ENCODE peak calls at places on chromosomes 11 and 22, in five cellular contexts. D is thoracic aorta, A is neuronal stem cell, Q is uterus, R is body of pancreas. B is an unnamed sample.

GRCh38 chr11:65429724-65430405 is 7.3 kb downstream of the NEAT1 start:
- DNase-seq in D (no peak), A (no peak), Q (peak), R (peak), B (no peak)

GRCh38 chr22:23178512-23179254 is 1.6 kb upstream of the BCR start:
- DNase-seq in D (no peak), A (no peak), Q (peak), R (peak), B (no peak)

GRCh38 chr11:995058-995751 is 41.3 kb downstream of the MUC6 start:
- DNase-seq in D (no peak), A (no peak), Q (no peak), R (no peak), B (no peak)

GRCh38 chr11:67126986-67127385 is 7.9 kb downstream of the KDM2A start:
- DNase-seq in D (no peak), A (no peak), Q (no peak), R (no peak), B (no peak)

GRCh38 chr22:24145446-24146189 is 35.7 kb upstream of the SUSD2 start:
- DNase-seq in D (no peak), A (no peak), Q (peak), R (no peak), B (no peak)

GRCh38 chr11:72684236-72684912 is 10.2 kb upstream of the PDE2A start:
- DNase-seq in D (peak), A (no peak), Q (peak), R (peak), B (no peak)

GRCh38 chr11:58507355-58507754 is 550 bp downstream of the OR5B21 start:
- DNase-seq in D (no peak), A (no peak), Q (no peak), R (no peak), B (no peak)

GRCh38 chr11:128825050-128825806 is 41.9 kb downstream of the KCNJ1 start:
- DNase-seq in D (no peak), A (no peak), Q (no peak), R (no peak), B (no peak)

GRCh38 chr22:37911697-37912096 is 5.6 kb downstream of the MICALL1 start:
- DNase-seq in D (no peak), A (no peak), Q (no peak), R (no peak), B (no peak)

GRCh38 chr11:134759314-134759713 is 347.3 kb upstream of the B3GAT1 start:
- DNase-seq in D (no peak), A (no peak), Q (no peak), R (no peak), B (no peak)

GRCh38 chr22:42450862-42451261 is 18.7 kb upstream of the NFAM1 start:
- DNase-seq in D (no peak), A (no peak), Q (no peak), R (no peak), B (no peak)

GRCh38 chr11:86798988-86799387 is 1.4 kb upstream of the PRSS23 start:
- DNase-seq in D (no peak), A (no peak), Q (peak), R (no peak), B (no peak)

GRCh38 chr11:2743427-2744110 is 43.8 kb upstream of the KCNQ1OT1 start:
- DNase-seq in D (no peak), A (no peak), Q (peak), R (no peak), B (no peak)

GRCh38 chr11:10866893-10867331 is 9.1 kb upstream of the ZBED5 start:
- DNase-seq in D (no peak), A (no peak), Q (no peak), R (no peak), B (no peak)

GRCh38 chr11:45463541-45463940 is 177.4 kb upstream of the SYT13 start:
- DNase-seq in D (no peak), A (no peak), Q (no peak), R (no peak), B (no peak)

GRCh38 chr22:29907753-29908515 is 25.0 kb downstream of the MTMR3 start:
- DNase-seq in D (peak), A (no peak), Q (peak), R (peak), B (no peak)

GRCh38 chr11:57391546-57391945 is 1.1 kb upstream of the PRG2 start:
- DNase-seq in D (no peak), A (no peak), Q (no peak), R (no peak), B (no peak)

GRCh38 chr11:97772696-97773095 is 1248.1 kb upstream of the CNTN5 start:
- DNase-seq in D (no peak), A (no peak), Q (no peak), R (no peak), B (no peak)

GRCh38 chr11:70118642-70119041 is 40.5 kb downstream of the ANO1 start:
- DNase-seq in D (no peak), A (no peak), Q (no peak), R (no peak), B (no peak)

GRCh38 chr11:78557236-78557635 is 17.4 kb downstream of the NARS2 start:
- DNase-seq in D (no peak), A (no peak), Q (no peak), R (no peak), B (no peak)

GRCh38 chr22:48796295-48797015 is 1031.2 kb downstream of the BRD1 start:
- DNase-seq in D (no peak), A (no peak), Q (no peak), R (no peak), B (peak)

GRCh38 chr11:6992457-6993431 is 27.4 kb downstream of the ZNF214 start:
- DNase-seq in D (no peak), A (no peak), Q (no peak), R (no peak), B (no peak)

GRCh38 chr22:46622081-46622521 is 1.9 kb downstream of the GRAMD4 start:
- DNase-seq in D (no peak), A (no peak), Q (no peak), R (no peak), B (no peak)

GRCh38 chr22:40511604-40512003 is 124.9 kb downstream of the MRTFA start:
- DNase-seq in D (no peak), A (no peak), Q (no peak), R (peak), B (no peak)

GRCh38 chr11:81804858-81805257 is 928.8 kb downstream of the FAM181B start:
- DNase-seq in D (no peak), A (no peak), Q (no peak), R (no peak), B (no peak)

GRCh38 chr11:92969634-92970347 is at the start of gene MTNR1B:
- DNase-seq in D (no peak), A (peak), Q (no peak), R (no peak), B (no peak)

GRCh38 chr11:69654660-69655478 is 13.9 kb downstream of the CCND1 start:
- DNase-seq in D (no peak), A (no peak), Q (no peak), R (no peak), B (no peak)

GRCh38 chr11:118111744-118112035 is 24.9 kb upstream of the SMIM35 start:
- DNase-seq in D (no peak), A (no peak), Q (no peak), R (no peak), B (no peak)

GRCh38 chr11:8262552-8263108 is 1.0 kb downstream of the LMO1 start:
- DNase-seq in D (no peak), A (peak), Q (peak), R (peak), B (no peak)

GRCh38 chr22:42887114-42887513 is 30.0 kb upstream of the ARFGAP3 start:
- DNase-seq in D (no peak), A (no peak), Q (no peak), R (no peak), B (no peak)

GRCh38 chr11:92101845-92102244 is 122.8 kb upstream of the FAT3 start:
- DNase-seq in D (no peak), A (no peak), Q (no peak), R (no peak), B (no peak)

GRCh38 chr22:45472426-45472825 is 30.3 kb upstream of the FBLN1 start:
- DNase-seq in D (no peak), A (no peak), Q (no peak), R (no peak), B (no peak)

GRCh38 chr22:50260801-50261614 is 475 bp downstream of the MAPK12 start:
- DNase-seq in D (no peak), A (no peak), Q (no peak), R (no peak), B (no peak)

GRCh38 chr11:121452609-121453150 is at the start of gene SORL1-AS1:
- DNase-seq in D (no peak), A (no peak), Q (no peak), R (peak), B (no peak)

GRCh38 chr11:126646701-126647209 is 291.3 kb downstream of the ST3GAL4 start:
- DNase-seq in D (no peak), A (no peak), Q (no peak), R (no peak), B (no peak)

B was measured in vagina.